ENCODE peak calls at places on chromosomes 6 and 20, in nine cellular contexts. Z, K, U, E, D, B, G, F and T are unnamed samples.

GRCh38 chr20:53635189-53635588 is 41.5 kb upstream of the ZNF217 start:
- DNase-seq in Z (no peak), K (no peak), U (no peak), E (no peak), D (no peak), B (no peak), G (no peak), F (no peak), T (no peak)

GRCh38 chr6:110728501-110728900 is 86.8 kb downstream of the CDK19 start:
- DNase-seq in Z (no peak), K (no peak), U (no peak), E (no peak), D (no peak), B (peak; percentile 32), G (peak; percentile 5), F (no peak), T (no peak)

GRCh38 chr6:90197854-90198496 is 98.7 kb downstream of the BACH2 start:
- DNase-seq in Z (peak; percentile 14), K (no peak), U (peak; percentile 47), E (no peak), D (peak; percentile 8), B (no peak), G (no peak), F (peak; percentile 23), T (no peak)

GRCh38 chr20:48332555-48332954 is 495.2 kb downstream of the PREX1 start:
- DNase-seq in Z (no peak), K (no peak), U (no peak), E (peak; percentile 41), D (no peak), B (no peak), G (no peak), F (no peak), T (no peak)

GRCh38 chr6:161393839-161394364 is 120.0 kb upstream of the AGPAT4 start:
- DNase-seq in Z (peak; percentile 57), K (no peak), U (peak; percentile 86), E (peak; percentile 87), D (no peak), B (peak; percentile 84), G (peak; percentile 50), F (peak; percentile 71), T (peak; percentile 37)

GRCh38 chr6:157521665-157522335 is 140.8 kb downstream of the ZDHHC14 start:
- DNase-seq in Z (no peak), K (no peak), U (peak; percentile 28), E (no peak), D (no peak), B (no peak), G (no peak), F (no peak), T (no peak)

GRCh38 chr6:24581084-24581669 is 64.8 kb downstream of the KIAA0319 start:
- DNase-seq in Z (no peak), K (peak; percentile 85), U (peak; percentile 83), E (peak; percentile 87), D (no peak), B (peak; percentile 68), G (peak; percentile 82), F (peak; percentile 76), T (peak; percentile 17)

GRCh38 chr6:160249687-160250086 is 8.9 kb downstream of the SLC22A2 start:
- DNase-seq in Z (no peak), K (no peak), U (no peak), E (peak; percentile 29), D (no peak), B (no peak), G (no peak), F (no peak), T (no peak)

GRCh38 chr6:45654673-45655072 is 276.9 kb upstream of the SUPT3H start:
- DNase-seq in Z (no peak), K (no peak), U (no peak), E (no peak), D (no peak), B (no peak), G (no peak), F (no peak), T (no peak)

GRCh38 chr20:45685896-45686295 is 15.9 kb upstream of the WFDC11 start:
- DNase-seq in Z (no peak), K (peak; percentile 43), U (peak; percentile 4), E (peak; percentile 18), D (no peak), B (no peak), G (no peak), F (no peak), T (no peak)

GRCh38 chr6:160084198-160084776 is 37.3 kb upstream of the SLC22A1 start:
- DNase-seq in Z (no peak), K (no peak), U (no peak), E (no peak), D (no peak), B (no peak), G (no peak), F (no peak), T (no peak)

GRCh38 chr6:156508923-156509322 is 268.3 kb upstream of the ARID1B start:
- DNase-seq in Z (no peak), K (no peak), U (no peak), E (no peak), D (no peak), B (no peak), G (no peak), F (no peak), T (no peak)

GRCh38 chr6:109478848-109479624 is 4.0 kb downstream of the ZBTB24 start:
- DNase-seq in Z (no peak), K (no peak), U (no peak), E (no peak), D (no peak), B (no peak), G (no peak), F (no peak), T (no peak)